ENCODE peak calls at places on chromosomes 7 and 10, in seven cellular contexts. U, Y, T, P, O, A and M are unnamed samples.

GRCh38 chr10:91596821-91597396 is 36.0 kb downstream of the PPP1R3C start:
- DNase-seq in O (peak), A (no peak), P (no peak), T (no peak), Y (peak), U (no peak), M (no peak)

GRCh38 chr7:156639426-156640256 is 933 bp upstream of the RNF32 start:
- DNase-seq in Y (no peak), A (no peak), U (no peak), O (no peak), T (peak), P (peak), M (no peak)

GRCh38 chr10:13822475-13822874 is 235.7 kb downstream of the PRPF18 start:
- DNase-seq in P (no peak), A (no peak), T (no peak), Y (no peak), O (no peak), U (no peak), M (no peak)

GRCh38 chr7:37201003-37201875 is 247.4 kb downstream of the ELMO1 start:
- DNase-seq in U (peak), O (peak), P (peak), T (peak), Y (peak), A (peak), M (peak)

GRCh38 chr7:154986200-154986599 is 16.7 kb downstream of the PAXIP1 start:
- DNase-seq in U (no peak), T (no peak), Y (no peak), P (no peak), A (no peak), O (no peak), M (no peak)

GRCh38 chr7:152335900-152336571 is 99.8 kb downstream of the KMT2C start:
- DNase-seq in T (no peak), O (no peak), A (no peak), U (no peak), Y (no peak), P (no peak), M (no peak)

GRCh38 chr10:7121154-7121797 is 289.6 kb downstream of the SFMBT2 start:
- DNase-seq in Y (no peak), U (peak), A (peak), T (no peak), P (no peak), O (peak), M (peak)

GRCh38 chr10:10903620-10904019 is 114.1 kb upstream of the CELF2 start:
- DNase-seq in P (no peak), U (peak), T (no peak), O (no peak), A (no peak), Y (no peak), M (no peak)

GRCh38 chr7:151393031-151393977 is 16.5 kb downstream of the WDR86 start:
- DNase-seq in A (no peak), P (no peak), U (no peak), O (no peak), T (peak), Y (no peak), M (no peak)

GRCh38 chr10:117546630-117547300 is 4.2 kb downstream of the EMX2 start:
- DNase-seq in O (no peak), P (no peak), U (no peak), Y (peak), A (no peak), T (no peak), M (no peak)

GRCh38 chr10:28179006-28179405 is 123.9 kb downstream of the MPP7 start:
- DNase-seq in A (no peak), O (no peak), Y (no peak), P (no peak), U (no peak), T (no peak), M (no peak)

GRCh38 chr10:5944389-5945202 is 32.7 kb downstream of the IL15RA start:
- DNase-seq in P (peak), O (peak), U (no peak), Y (peak), T (peak), A (no peak), M (no peak)

GRCh38 chr10:102648889-102649752 is 4.8 kb downstream of the TRIM8 start:
- DNase-seq in O (peak), A (peak), P (peak), U (no peak), Y (no peak), T (peak), M (no peak)

GRCh38 chr10:84755311-84755710 is 426.9 kb downstream of the CCSER2 start:
- DNase-seq in T (no peak), U (peak), A (no peak), O (no peak), Y (no peak), P (no peak), M (no peak)

GRCh38 chr10:113959383-113959760 is 84.3 kb upstream of the ADRB1 start:
- DNase-seq in P (no peak), A (no peak), O (no peak), T (no peak), Y (no peak), U (no peak), M (no peak)

GRCh38 chr7:27478104-27478503 is 184.6 kb downstream of the HIBADH start:
- DNase-seq in P (no peak), A (no peak), U (no peak), T (no peak), O (no peak), Y (no peak), M (no peak)

GRCh38 chr7:17786314-17786852 is 153.9 kb downstream of the SNX13 start:
- DNase-seq in A (no peak), P (no peak), U (no peak), Y (no peak), T (peak), O (no peak), M (no peak)